ENCODE peak calls at places on chromosome 14, in four cellular contexts. C is CD4-positive, CD25-positive, alpha-beta regulatory T cell; L is WERI-Rb-1; D is H9. X is an unnamed sample.
A peak's percentile ranks its signal among the peaks of the same experiment; 100 is the strongest.

GRCh38 chr14:37142835-37143499 is 29.4 kb downstream of the SLC25A21 start:
- DNase-seq in C (no peak), L (no peak), D (no peak), X (no peak)

GRCh38 chr14:64841121-64841611 is 38.5 kb downstream of the SPTB start:
- DNase-seq in C (no peak), L (no peak), D (peak; percentile 67), X (no peak)

GRCh38 chr14:96055065-96055752 is 16.0 kb downstream of the C14orf132 start:
- DNase-seq in C (no peak), L (no peak), D (no peak), X (no peak)

GRCh38 chr14:75379246-75379929 is 48.4 kb upstream of the JDP2 start:
- DNase-seq in C (no peak), L (no peak), D (no peak), X (no peak)

GRCh38 chr14:49106721-49107689 is 479.2 kb downstream of the RPS29 start:
- DNase-seq in C (no peak), L (no peak), D (no peak), X (no peak)

GRCh38 chr14:68210729-68211299 is 391.2 kb downstream of the RAD51B start:
- DNase-seq in C (peak; percentile 82), L (no peak), D (no peak), X (no peak)

GRCh38 chr14:31716208-31716607 is 155.0 kb downstream of the NUBPL start:
- DNase-seq in C (no peak), L (no peak), D (no peak), X (no peak)

GRCh38 chr14:81309511-81309910 is 88.8 kb upstream of the GTF2A1 start:
- DNase-seq in C (no peak), L (no peak), D (no peak), X (no peak)

GRCh38 chr14:52080171-52080800 is 11.4 kb upstream of the NID2 start:
- DNase-seq in C (no peak), L (no peak), D (no peak), X (no peak)

GRCh38 chr14:73887116-73887490 is 444 bp downstream of the ZNF410 start:
- DNase-seq in C (no peak), L (no peak), D (no peak), X (no peak)

GRCh38 chr14:95440951-95441350 is 75.5 kb downstream of the SYNE3 start:
- DNase-seq in C (no peak), L (no peak), D (no peak), X (no peak)

GRCh38 chr14:32472512-32473472 is 143.7 kb downstream of the AKAP6 start:
- DNase-seq in C (no peak), L (no peak), D (no peak), X (no peak)

GRCh38 chr14:92475451-92476187 is 38.0 kb upstream of the RIN3 start:
- DNase-seq in C (no peak), L (no peak), D (no peak), X (no peak)

GRCh38 chr14:65095633-65096205 is 6.6 kb downstream of the MAX start:
- DNase-seq in C (no peak), L (no peak), D (no peak), X (no peak)

GRCh38 chr14:33475623-33476022 is 475.3 kb downstream of the EGLN3 start:
- DNase-seq in C (peak; percentile 5), L (peak; percentile 57), D (peak; percentile 86), X (no peak)

GRCh38 chr14:91261115-91261514 is 16.6 kb upstream of the GPR68 start:
- DNase-seq in C (no peak), L (no peak), D (no peak), X (no peak)

GRCh38 chr14:70086685-70087379 is 101.9 kb downstream of the SLC8A3 start:
- DNase-seq in C (peak; percentile 34), L (peak; percentile 28), D (peak; percentile 38), X (no peak)

GRCh38 chr14:70093156-70093555 is 95.6 kb downstream of the SLC8A3 start:
- DNase-seq in C (no peak), L (no peak), D (no peak), X (no peak)

GRCh38 chr14:70084226-70084625 is 104.5 kb downstream of the SLC8A3 start:
- DNase-seq in C (no peak), L (no peak), D (no peak), X (no peak)

GRCh38 chr14:70087380-70087697 is 101.4 kb downstream of the SLC8A3 start:
- DNase-seq in C (no peak), L (no peak), D (no peak), X (no peak)
- H3K27me3 ChIP-seq in C (peaks cover 8% of the 10 kb centered on the region), L (peaks cover 33% of the 10 kb centered on the region), D (no peaks in the 10 kb centered on the region), X (peaks cover 8% of the 10 kb centered on the region)

DNA sequence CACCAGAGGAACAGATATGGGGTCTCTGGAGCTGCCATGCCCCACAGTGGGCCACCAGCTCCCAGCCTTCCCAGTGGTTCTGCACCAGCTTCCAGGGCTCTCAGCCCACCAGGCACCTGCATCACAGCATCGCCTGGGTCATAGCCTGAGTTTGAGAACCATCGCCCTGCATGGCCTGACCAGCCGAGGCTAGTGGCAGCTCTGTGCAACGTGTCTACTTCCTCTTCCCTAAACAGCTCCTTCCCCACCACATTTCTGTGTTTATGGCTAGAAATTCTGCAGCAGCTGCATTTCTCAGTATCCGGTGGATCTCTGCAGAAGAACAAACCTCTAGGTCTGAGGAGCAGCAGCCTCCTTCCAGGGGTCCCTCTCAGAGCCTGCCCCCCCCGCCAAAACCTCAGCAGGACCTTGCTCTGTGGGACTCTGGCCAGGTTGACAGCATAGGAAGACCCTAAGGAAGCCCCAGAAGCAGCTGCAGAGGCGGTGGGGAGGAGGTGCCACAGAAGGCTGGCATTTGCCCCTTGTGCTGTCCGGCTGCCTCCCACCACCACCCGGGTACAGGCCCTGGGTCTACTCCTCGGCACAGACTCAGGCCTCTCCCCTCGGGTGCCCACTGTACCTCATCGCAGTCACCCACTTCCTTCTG is 47.7 kb downstream of the PSMA6 start:
- DNase-seq in C (peak; percentile 51), L (no peak), D (no peak), X (no peak)
- H3K27ac ChIP-seq in C (no peak overlapping the region), L (no peak overlapping the region), D (no peak overlapping the region), X (no peak overlapping the region)

DNA sequence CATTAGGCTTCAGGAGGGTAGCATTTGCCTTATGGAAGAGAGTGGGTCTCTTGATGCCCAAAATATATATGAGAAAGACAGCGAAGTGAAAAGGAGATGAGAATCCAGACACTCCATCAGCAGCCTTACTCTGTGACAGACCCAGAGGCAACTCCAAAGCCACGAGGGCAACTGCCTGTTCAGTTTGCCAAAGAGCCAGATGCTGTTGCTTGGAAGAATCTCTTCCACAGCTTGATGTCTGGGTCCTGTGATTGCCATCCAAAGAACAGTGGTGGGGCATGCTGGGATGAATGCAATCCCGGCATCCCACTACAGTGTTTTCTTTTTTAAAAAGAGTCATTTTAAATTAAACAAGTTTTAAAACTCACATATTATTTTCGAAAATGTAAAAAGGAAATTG is 10.9 kb upstream of the OTX2 start:
- DNase-seq in C (no peak), L (no peak), D (no peak), X (no peak)
- H3K27me3 ChIP-seq in C (peaks cover 24% of the 10 kb centered on the region), L (no peaks in the 10 kb centered on the region), D (peaks cover 31% of the 10 kb centered on the region), X (peaks cover 37% of the 10 kb centered on the region)

GRCh38 chr14:77557391-77557790 is 58.8 kb upstream of the ISM2 start:
- DNase-seq in C (no peak), L (no peak), D (no peak), X (no peak)

GRCh38 chr14:77565289-77566081 is 51.0 kb downstream of the SPTLC2 start:
- DNase-seq in C (peak; percentile 9), L (no peak), D (no peak), X (no peak)

GRCh38 chr14:77561881-77562280 is 54.6 kb downstream of the SPTLC2 start:
- DNase-seq in C (no peak), L (no peak), D (no peak), X (no peak)

GRCh38 chr14:77559381-77559780 is 57.1 kb downstream of the SPTLC2 start:
- DNase-seq in C (no peak), L (no peak), D (no peak), X (no peak)

GRCh38 chr14:77562681-77563080 is 53.8 kb downstream of the SPTLC2 start:
- DNase-seq in C (no peak), L (no peak), D (no peak), X (no peak)
- H3K27ac ChIP-seq in C (no peak overlapping the region), L (no peak overlapping the region), D (no peak overlapping the region), X (no peak overlapping the region)

DNA sequence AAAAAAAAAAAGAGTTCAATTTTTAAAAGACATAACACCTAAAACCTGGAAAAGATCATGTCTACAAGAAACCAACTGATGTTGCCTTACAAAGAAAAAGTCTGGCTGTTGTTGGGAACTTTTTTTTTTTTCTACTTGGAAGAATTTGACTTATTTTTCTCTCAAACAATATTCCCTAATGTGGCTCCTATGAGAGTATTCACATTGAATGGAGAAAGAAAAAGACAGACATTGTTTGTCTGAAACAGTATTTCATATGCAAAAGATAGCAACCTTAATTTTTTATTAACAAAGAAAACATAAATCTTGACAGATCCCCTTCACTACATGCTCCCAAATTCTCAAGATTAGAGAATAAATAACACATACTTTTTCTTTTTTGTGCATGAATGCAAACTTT is 5.0 kb upstream of the OTX2 start:
- DNase-seq in C (no peak), L (no peak), D (no peak), X (no peak)
- H3K27me3 ChIP-seq in C (peaks cover 41% of the 10 kb centered on the region), L (no peaks in the 10 kb centered on the region), D (peaks cover 67% of the 10 kb centered on the region), X (peaks cover 81% of the 10 kb centered on the region)

DNA sequence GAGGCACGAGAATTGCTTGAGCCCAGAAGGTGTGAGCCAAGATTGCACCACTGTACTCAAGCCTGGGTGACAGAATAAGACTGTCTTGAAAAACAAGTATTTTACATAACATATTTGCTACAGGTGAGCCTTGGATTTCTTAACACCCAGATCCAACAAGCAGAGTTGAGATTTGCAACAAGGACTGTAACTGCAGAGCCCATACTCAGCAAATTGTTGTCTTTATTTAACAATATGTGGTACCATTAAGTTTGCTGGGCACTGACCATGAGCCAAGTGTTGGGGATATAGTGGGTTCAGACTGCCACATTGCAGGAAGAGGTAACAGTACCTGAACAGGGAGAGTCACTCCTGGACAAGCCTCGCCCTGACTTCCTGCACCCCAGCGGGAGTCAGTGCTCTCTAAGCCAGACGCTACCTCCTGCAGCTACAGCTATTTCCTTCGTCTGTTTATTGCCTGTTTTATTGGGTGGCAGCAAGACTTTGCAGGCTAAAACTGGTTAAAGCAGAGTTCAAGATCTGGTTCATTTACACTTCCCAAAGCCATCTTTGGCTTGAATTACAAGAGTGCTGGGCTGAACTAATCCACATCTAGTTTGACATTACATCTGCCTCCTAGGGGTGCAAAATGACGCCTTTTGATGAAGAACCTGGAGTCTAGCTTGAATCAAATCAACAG is 12.4 kb downstream of the AHSA1 start:
- DNase-seq in C (no peak), L (no peak), D (no peak), X (no peak)
- H3K27ac ChIP-seq in C (no peak overlapping the region), L (no peak overlapping the region), D (no peak overlapping the region), X (no peak overlapping the region)

DNA sequence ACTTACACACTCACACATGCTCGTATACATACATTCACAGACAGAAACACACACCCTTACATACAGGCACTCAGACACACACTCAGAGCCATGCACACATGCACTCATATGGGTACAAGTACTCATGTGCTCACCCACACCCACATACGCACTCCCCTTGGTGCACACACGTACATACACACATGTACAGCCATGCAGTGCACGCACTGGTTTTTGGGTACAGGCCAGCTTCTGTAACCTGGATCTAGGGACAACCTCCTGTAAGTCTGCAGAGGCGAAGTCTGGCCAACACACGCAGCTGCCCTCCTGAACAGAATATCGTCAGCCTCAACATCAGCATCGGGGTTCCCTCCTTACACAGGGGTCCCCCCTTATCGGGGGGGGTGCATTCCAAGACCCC is 221.3 kb upstream of the RTL1 start:
- DNase-seq in C (no peak), L (no peak), D (no peak), X (no peak)
- H3K27me3 ChIP-seq in C (no peaks in the 10 kb centered on the region), L (peaks cover 83% of the 10 kb centered on the region), D (no peaks in the 10 kb centered on the region), X (no peaks in the 10 kb centered on the region)

X was measured in CD4-positive, alpha-beta T cell.